ENCODE peak calls at places on chromosomes 3 and 15, in five cellular contexts. J is NCI-H524, N is aorta, B is gastrocnemius medialis, O is NCI-H1105. H is an unnamed sample.

GRCh38 chr3:23017800-23018199 is 185.3 kb upstream of the UBE2E2 start:
- DNase-seq in O (no peak), J (no peak), B (no peak), N (no peak), H (no peak)

GRCh38 chr15:85380860-85381535 is 595 bp downstream of the AKAP13 start:
- DNase-seq in J (no peak), B (peak), N (peak), O (no peak), H (no peak)

GRCh38 chr3:39189648-39190269 is 2.6 kb downstream of the XIRP1 start:
- DNase-seq in B (peak), O (peak), N (no peak), J (peak), H (peak)

GRCh38 chr3:122992628-122993570 is 34.7 kb downstream of the SEMA5B start:
- DNase-seq in B (peak), O (no peak), N (peak), J (peak), H (peak)

GRCh38 chr3:172134352-172134751 is 95.0 kb downstream of the FNDC3B start:
- DNase-seq in N (no peak), O (no peak), B (no peak), J (no peak), H (no peak)

GRCh38 chr15:76196286-76196948 is 114.9 kb downstream of the ETFA start:
- DNase-seq in J (no peak), B (peak), O (no peak), N (peak), H (no peak)

GRCh38 chr3:58260261-58260731 is 22.7 kb downstream of the ABHD6 start:
- DNase-seq in B (no peak), N (no peak), J (no peak), O (no peak), H (no peak)

GRCh38 chr3:24351779-24352469 is 142.7 kb downstream of the THRB start:
- DNase-seq in N (no peak), O (no peak), J (no peak), B (no peak), H (no peak)

GRCh38 chr15:77179541-77179998 is 108.7 kb upstream of the TSPAN3 start:
- DNase-seq in O (no peak), B (no peak), J (no peak), N (no peak), H (no peak)

GRCh38 chr3:9727041-9727595 is 4.4 kb upstream of the BRPF1 start:
- DNase-seq in B (no peak), J (peak), N (no peak), O (no peak), H (no peak)

GRCh38 chr3:105793040-105793439 is 75.8 kb downstream of the CBLB start:
- DNase-seq in O (no peak), B (no peak), N (no peak), J (no peak), H (no peak)

GRCh38 chr3:18740631-18741583 is 315.8 kb upstream of the SATB1 start:
- DNase-seq in J (no peak), N (no peak), B (no peak), O (no peak), H (no peak)

GRCh38 chr3:55482496-55483195 is 4.5 kb downstream of the WNT5A start:
- DNase-seq in J (no peak), B (no peak), O (no peak), N (peak), H (no peak)

GRCh38 chr15:52280326-52281084 is 15.1 kb downstream of the MYO5C start:
- DNase-seq in B (no peak), N (no peak), O (no peak), J (no peak), H (no peak)

GRCh38 chr15:40293905-40294895 is 11.3 kb upstream of the ANKRD63 start:
- DNase-seq in B (no peak), N (no peak), J (no peak), O (no peak), H (no peak)

GRCh38 chr3:141262306-141262705 is 30.7 kb downstream of the PXYLP1 start:
- DNase-seq in B (no peak), J (no peak), N (no peak), O (no peak), H (no peak)

GRCh38 chr3:132554437-132554836 is 42.6 kb upstream of the ACKR4 start:
- DNase-seq in N (no peak), B (no peak), J (no peak), O (peak), H (peak)